ENCODE peak calls at places on chromosome 7, in five cellular contexts. A is osteocyte, Q is glutamatergic neuron, R is Panc1, Z is Calu3. X is an unnamed sample.

GRCh38 chr7:156759143-156759542 is 118.6 kb downstream of the RNF32 start:
- DNase-seq in Z (no peak), R (no peak), A (no peak), Q (no peak), X (no peak)

GRCh38 chr7:54015251-54015650 is 526.9 kb upstream of the VSTM2A start:
- DNase-seq in A (no peak), R (no peak), Z (no peak), Q (no peak), X (no peak)

GRCh38 chr7:84042110-84042539 is 152.5 kb downstream of the SEMA3A start:
- DNase-seq in Q (no peak), Z (peak), R (peak), A (no peak), X (no peak)

GRCh38 chr7:151382079-151382885 is 27.6 kb downstream of the WDR86 start:
- DNase-seq in Z (no peak), R (no peak), Q (no peak), A (no peak), X (no peak)

GRCh38 chr7:154832557-154833138 is 170.3 kb downstream of the PAXIP1 start:
- DNase-seq in Q (no peak), R (no peak), Z (no peak), A (no peak), X (peak)

GRCh38 chr7:149104214-149104613 is 13.7 kb upstream of the ZNF786 start:
- DNase-seq in A (no peak), R (no peak), Q (no peak), Z (no peak), X (no peak)

GRCh38 chr7:3065724-3066143 is 22.1 kb upstream of the CARD11 start:
- DNase-seq in Q (peak), Z (peak), A (no peak), R (peak), X (peak)

GRCh38 chr7:69373171-69374035 is 224.9 kb upstream of the AUTS2 start:
- DNase-seq in R (no peak), Q (no peak), Z (no peak), A (no peak), X (no peak)

GRCh38 chr7:105799677-105800076 is 76.7 kb downstream of the ATXN7L1 start:
- DNase-seq in A (no peak), R (no peak), Q (no peak), Z (no peak), X (no peak)

GRCh38 chr7:81698965-81699364 is 70.9 kb downstream of the HGF start:
- DNase-seq in Z (no peak), A (no peak), R (no peak), Q (no peak), X (no peak)

GRCh38 chr7:131267631-131268030 is 60.0 kb upstream of the MKLN1 start:
- DNase-seq in Q (no peak), A (no peak), R (no peak), Z (no peak), X (no peak)

GRCh38 chr7:81064446-81064845 is 145.6 kb upstream of the SEMA3C start:
- DNase-seq in A (no peak), Q (peak), Z (no peak), R (no peak), X (no peak)

DNA sequence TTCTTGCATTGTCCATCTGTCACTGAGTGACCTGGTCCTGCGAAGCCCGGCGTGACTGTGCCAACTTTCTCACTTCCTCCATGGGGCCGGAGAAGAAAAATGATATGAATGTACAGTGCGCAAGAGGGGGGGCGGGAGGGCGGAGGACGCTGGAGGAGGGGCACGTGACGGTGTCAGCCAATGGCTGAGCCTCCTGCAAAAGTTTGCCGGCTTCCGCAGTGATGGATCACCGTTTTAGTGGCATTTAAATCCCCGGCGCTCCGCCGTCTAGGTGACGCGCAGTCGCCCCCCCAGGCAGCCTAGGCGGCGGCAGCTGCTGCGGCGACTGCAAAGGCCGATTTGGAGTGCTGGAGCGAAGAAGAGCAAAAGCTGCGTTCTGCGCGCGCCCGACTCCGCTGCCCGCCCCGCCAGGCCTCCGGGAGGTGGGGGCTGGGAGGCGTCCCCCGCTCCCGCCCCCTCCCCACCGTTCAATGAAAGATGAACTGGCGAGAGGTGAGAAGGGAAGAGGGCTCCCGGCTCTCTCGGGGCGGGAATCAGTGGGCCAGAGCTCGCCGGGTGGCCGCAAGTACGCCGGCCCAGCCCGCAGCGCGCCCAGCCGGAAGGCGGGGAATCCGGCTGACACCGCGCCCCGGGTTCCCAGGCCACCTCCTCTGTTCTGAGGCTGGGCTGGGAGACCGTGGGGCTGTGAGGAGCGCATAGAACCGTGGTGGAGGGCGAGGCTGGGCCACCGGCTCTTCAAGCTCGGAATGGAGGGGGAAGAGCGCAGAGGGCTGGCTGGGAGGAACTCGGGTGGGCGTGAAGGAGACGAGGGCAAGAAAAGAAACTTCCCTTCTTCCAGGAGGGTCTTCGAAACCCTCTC is at the start of gene HOXA1:
- DNase-seq in A (no peak), R (no peak), Z (no peak), Q (peak), X (peak)
- TF ChIP-seq CTCF in A (no peak), R (no peak), Z (no peak), Q (no peak), X (no peak)

DNA sequence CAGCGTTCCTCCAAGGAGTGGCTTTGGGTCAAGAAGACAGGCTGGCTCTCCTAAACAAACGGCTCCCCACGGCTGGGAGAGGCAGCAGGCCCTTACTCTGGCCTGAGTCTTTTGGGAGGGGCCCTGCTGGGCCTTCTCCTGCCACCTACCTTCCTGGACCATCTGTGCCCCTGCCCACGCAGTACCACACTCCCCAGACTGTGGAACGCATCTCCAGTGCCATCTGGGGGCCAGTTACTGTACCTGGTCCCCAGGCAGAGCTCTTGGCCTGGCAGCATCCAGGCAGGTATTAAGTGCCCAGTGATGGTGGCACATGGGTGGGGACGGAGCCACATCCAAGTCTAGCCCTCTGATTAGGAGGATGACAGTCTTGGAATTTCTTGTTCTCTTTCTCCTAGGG is 14.4 kb downstream of the ALKBH4 start:
- DNase-seq in R (no peak), A (no peak), Z (peak), Q (no peak), X (no peak)
- TF ChIP-seq CTCF in R (no peak), A (no peak), Z (no peak), Q (no peak), X (no peak)

GRCh38 chr7:116167177-116167576 is 43.2 kb upstream of the TES start:
- DNase-seq in R (no peak), A (no peak), Z (no peak), Q (no peak), X (no peak)
- TF ChIP-seq CTCF in R (peak), A (no peak), Z (no peak), Q (no peak), X (no peak)

GRCh38 chr7:110839866-110840265 is 251.1 kb upstream of the LRRN3 start:
- DNase-seq in R (no peak), Q (no peak), Z (peak), A (no peak), X (no peak)
- TF ChIP-seq CTCF in R (no peak), Q (peak), Z (no peak), A (peak), X (no peak)

GRCh38 chr7:22586806-22587180 is 86.8 kb upstream of the STEAP1B start:
- DNase-seq in A (no peak), R (no peak), Q (no peak), Z (peak), X (no peak)
- TF ChIP-seq CTCF in A (peak), R (peak), Q (no peak), Z (peak), X (no peak)

GRCh38 chr7:36764929-36765328 is 40.6 kb upstream of the AOAH start:
- DNase-seq in Q (no peak), R (no peak), Z (no peak), A (no peak), X (no peak)

GRCh38 chr7:36760856-36761762 is 36.8 kb upstream of the AOAH start:
- DNase-seq in Q (no peak), R (no peak), A (no peak), Z (no peak), X (no peak)

GRCh38 chr7:36763084-36763807 is 39.0 kb upstream of the AOAH start:
- DNase-seq in Q (no peak), A (no peak), R (no peak), Z (no peak), X (no peak)

GRCh38 chr7:36761835-36762234 is 37.5 kb upstream of the AOAH start:
- DNase-seq in Z (no peak), Q (no peak), A (no peak), R (no peak), X (no peak)

DNA sequence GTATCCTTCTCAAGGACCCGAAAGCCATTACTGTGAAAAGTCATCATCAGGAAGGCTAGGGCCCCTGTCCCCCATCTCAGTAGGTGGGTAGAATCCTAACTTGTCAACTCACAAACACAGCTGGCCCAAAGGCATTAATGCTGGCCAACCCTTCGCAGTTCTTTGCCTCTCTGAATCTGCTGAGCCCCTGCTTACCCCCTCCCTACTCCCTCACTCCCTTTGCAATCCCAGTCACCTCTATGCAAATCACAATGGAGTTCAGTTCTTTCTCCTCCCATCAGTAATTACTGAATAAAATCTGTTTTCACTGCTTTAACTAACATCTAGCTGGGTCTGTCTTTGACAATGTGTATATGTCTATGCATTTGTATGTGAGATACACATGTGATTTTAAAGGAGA is 38.1 kb upstream of the AOAH start:
- DNase-seq in Q (no peak), Z (no peak), R (no peak), A (no peak), X (no peak)
- TF ChIP-seq CTCF in Q (no peak), Z (no peak), R (no peak), A (no peak), X (no peak)

GRCh38 chr7:55568613-55569268 is 3.6 kb downstream of the VOPP1 start:
- DNase-seq in R (no peak), Q (no peak), Z (no peak), A (no peak), X (no peak)
- TF ChIP-seq CTCF in R (peak), Q (no peak), Z (no peak), A (no peak), X (no peak)

X was measured in endothelial cell.